ENCODE peak calls at places on chromosomes 16 and 17, in eight cellular contexts. S, X, Y, B, J, F, O and Z are unnamed samples.

GRCh38 chr17:39722104-39722503 is 8.2 kb downstream of the MIEN1 start:
- DNase-seq in S (no peak), X (no peak), Y (no peak), B (no peak), J (no peak), F (no peak), O (no peak), Z (no peak)

GRCh38 chr17:38851434-38851833 is 2.1 kb downstream of the RPL23 start:
- DNase-seq in S (no peak), X (no peak), Y (no peak), B (no peak), J (peak; percentile 38), F (no peak), O (no peak), Z (no peak)

GRCh38 chr17:66054242-66054641 is 137.7 kb downstream of the CEP112 start:
- DNase-seq in S (no peak), X (no peak), Y (no peak), B (no peak), J (no peak), F (no peak), O (no peak), Z (no peak)

GRCh38 chr17:77928519-77929179 is 29.9 kb upstream of the TNRC6C start:
- DNase-seq in S (no peak), X (no peak), Y (no peak), B (no peak), J (peak; percentile 16), F (no peak), O (no peak), Z (no peak)

GRCh38 chr17:73972901-73973300 is 230.6 kb upstream of the RPL38 start:
- DNase-seq in S (no peak), X (no peak), Y (no peak), B (no peak), J (no peak), F (no peak), O (no peak), Z (no peak)

GRCh38 chr17:50687200-50688066 is 20.3 kb downstream of the ANKRD40 start:
- DNase-seq in S (peak; percentile 82), X (no peak), Y (no peak), B (no peak), J (no peak), F (peak; percentile 64), O (no peak), Z (peak; percentile 48)

GRCh38 chr16:85639529-85640253 is 26.6 kb downstream of the GSE1 start:
- DNase-seq in S (no peak), X (no peak), Y (peak; percentile 66), B (no peak), J (no peak), F (peak; percentile 75), O (no peak), Z (peak; percentile 90)

GRCh38 chr17:79354173-79354820 is 256.6 kb downstream of the RBFOX3 start:
- DNase-seq in S (no peak), X (no peak), Y (no peak), B (no peak), J (no peak), F (no peak), O (no peak), Z (no peak)

GRCh38 chr16:29920690-29921371 is 5.2 kb downstream of the KCTD13 start:
- DNase-seq in S (no peak), X (no peak), Y (no peak), B (no peak), J (no peak), F (no peak), O (no peak), Z (no peak)

GRCh38 chr16:67936876-67937605 is 391 bp upstream of the PSMB10 start:
- DNase-seq in S (no peak), X (peak; percentile 93), Y (peak; percentile 72), B (peak; percentile 79), J (no peak), F (peak; percentile 92), O (no peak), Z (no peak)

GRCh38 chr16:54928016-54928356 is 2.7 kb upstream of the IRX5 start:
- DNase-seq in S (no peak), X (no peak), Y (peak; percentile 42), B (peak; percentile 51), J (peak; percentile 51), F (no peak), O (peak; percentile 55), Z (no peak)

GRCh38 chr16:74742051-74742481 is 32.6 kb downstream of the FA2H start:
- DNase-seq in S (no peak), X (no peak), Y (no peak), B (no peak), J (peak; percentile 54), F (peak; percentile 84), O (no peak), Z (no peak)

GRCh38 chr17:31202968-31203367 is 94.1 kb downstream of the OMG start:
- DNase-seq in S (no peak), X (no peak), Y (no peak), B (no peak), J (peak; percentile 23), F (no peak), O (no peak), Z (no peak)

GRCh38 chr16:88331989-88332920 is 50.5 kb upstream of the ZNF469 start:
- DNase-seq in S (peak; percentile 96), X (no peak), Y (peak; percentile 25), B (peak; percentile 100), J (peak; percentile 100), F (no peak), O (no peak), Z (peak; percentile 47)

GRCh38 chr17:78276499-78276898 is 45.1 kb downstream of the TMEM235 start:
- DNase-seq in S (no peak), X (no peak), Y (no peak), B (no peak), J (no peak), F (no peak), O (no peak), Z (no peak)

GRCh38 chr16:89701425-89702406 is at the start of gene SPATA2L:
- DNase-seq in S (peak; percentile 97), X (peak; percentile 97), Y (peak; percentile 95), B (peak; percentile 90), J (peak; percentile 93), F (peak; percentile 98), O (peak; percentile 96), Z (peak; percentile 98)

GRCh38 chr17:7634384-7634783 is 4.4 kb downstream of the SHBG start:
- DNase-seq in S (no peak), X (no peak), Y (peak; percentile 20), B (peak; percentile 56), J (peak; percentile 61), F (no peak), O (peak; percentile 59), Z (peak; percentile 31)

GRCh38 chr16:84091460-84091859 is 25.3 kb downstream of the MBTPS1 start:
- DNase-seq in S (no peak), X (no peak), Y (no peak), B (no peak), J (no peak), F (peak; percentile 13), O (no peak), Z (no peak)

GRCh38 chr17:46044286-46044928 is 45.4 kb downstream of the STH start:
- DNase-seq in S (no peak), X (peak; percentile 57), Y (peak; percentile 82), B (peak; percentile 89), J (peak; percentile 97), F (peak; percentile 87), O (peak; percentile 85), Z (peak; percentile 88)

GRCh38 chr17:35745246-35745645 is 7.8 kb downstream of the GAS2L2 start:
- DNase-seq in S (no peak), X (no peak), Y (no peak), B (no peak), J (no peak), F (no peak), O (no peak), Z (no peak)

GRCh38 chr17:9644910-9645751 is at the start of gene USP43:
- DNase-seq in S (peak; percentile 81), X (peak; percentile 19), Y (peak; percentile 72), B (peak; percentile 45), J (peak; percentile 41), F (peak; percentile 85), O (peak; percentile 37), Z (peak; percentile 75)

GRCh38 chr17:7883781-7884386 is 4.7 kb upstream of the CHD3 start:
- DNase-seq in S (peak; percentile 73), X (peak; percentile 35), Y (peak; percentile 16), B (peak; percentile 52), J (peak; percentile 54), F (no peak), O (no peak), Z (no peak)

GRCh38 chr16:82936941-82937551 is 310.3 kb downstream of the CDH13 start:
- DNase-seq in S (no peak), X (no peak), Y (no peak), B (peak; percentile 45), J (peak; percentile 83), F (no peak), O (no peak), Z (no peak)

GRCh38 chr17:40071720-40072480 is 9.1 kb downstream of the THRA start:
- DNase-seq in S (peak; percentile 96), X (no peak), Y (peak; percentile 82), B (no peak), J (no peak), F (peak; percentile 91), O (no peak), Z (peak; percentile 94)

GRCh38 chr17:74148901-74149596 is 54.4 kb upstream of the RPL38 start:
- DNase-seq in S (peak; percentile 64), X (no peak), Y (no peak), B (no peak), J (no peak), F (no peak), O (no peak), Z (no peak)

GRCh38 chr17:45310380-45311324 is 6.2 kb downstream of the MAP3K14 start:
- DNase-seq in S (no peak), X (no peak), Y (peak; percentile 75), B (no peak), J (no peak), F (peak; percentile 97), O (no peak), Z (peak; percentile 93)

GRCh38 chr17:71741836-71742235 is 379.0 kb upstream of the SOX9 start:
- DNase-seq in S (no peak), X (no peak), Y (no peak), B (peak; percentile 3), J (no peak), F (no peak), O (no peak), Z (no peak)

GRCh38 chr17:72751746-72752145 is 340.7 kb downstream of the SLC39A11 start:
- DNase-seq in S (no peak), X (no peak), Y (no peak), B (no peak), J (no peak), F (no peak), O (no peak), Z (no peak)

GRCh38 chr17:19248923-19249574 is 11.9 kb downstream of the EPN2 start:
- DNase-seq in S (no peak), X (no peak), Y (peak; percentile 1), B (peak; percentile 90), J (peak; percentile 85), F (no peak), O (peak; percentile 7), Z (no peak)

GRCh38 chr16:86568677-86569623 is 2.3 kb downstream of the FOXC2 start:
- DNase-seq in S (no peak), X (no peak), Y (no peak), B (no peak), J (peak; percentile 14), F (no peak), O (no peak), Z (no peak)

GRCh38 chr16:19481291-19481690 is 40.6 kb downstream of the GDE1 start:
- DNase-seq in S (no peak), X (no peak), Y (no peak), B (no peak), J (no peak), F (no peak), O (no peak), Z (no peak)